ENCODE peak calls at places on chromosomes 6 and 20, in nine cellular contexts. R is coronary artery; I is stimulated activated naive CD4-positive, alpha-beta T cell treated with Interleukin-2 at 50 U/mL for 16 hours; U is stimulated activated CD8-positive, alpha-beta memory T cell treated with anti-CD3 and anti-CD28 coated beads, Interleukin-12 subunit alpha, Interleukin-12 subunit beta, amount 100 ng/mL, for 4 hours; O is HT1080; B is H7; N is foreskin keratinocyte; M is GM06990; T is ascending aorta. L is an unnamed sample.

GRCh38 chr6:130933712-130934200 is 106.5 kb downstream of the SMLR1 start:
- DNase-seq in R (no peak), I (no peak), U (no peak), O (no peak), B (no peak), N (no peak), M (no peak), T (no peak), L (no peak)

GRCh38 chr6:105911106-105911629 is 175.0 kb upstream of the PRDM1 start:
- DNase-seq in R (no peak), I (no peak), U (no peak), O (no peak), B (no peak), N (no peak), M (no peak), T (no peak), L (no peak)

GRCh38 chr20:62667530-62668440 is 25.5 kb downstream of the SLCO4A1 start:
- DNase-seq in R (no peak), I (no peak), U (no peak), O (no peak), B (no peak), N (no peak), M (no peak), T (no peak), L (no peak)

GRCh38 chr6:170198298-170198697 is 92.6 kb downstream of the DLL1 start:
- DNase-seq in R (no peak), I (no peak), U (no peak), O (no peak), B (no peak), N (no peak), M (no peak), T (no peak), L (no peak)

GRCh38 chr6:72374864-72375263 is 247.0 kb upstream of the KCNQ5 start:
- DNase-seq in R (no peak), I (no peak), U (no peak), O (no peak), B (no peak), N (no peak), M (no peak), T (no peak), L (no peak)

GRCh38 chr20:57250607-57251343 is 15.7 kb downstream of the BMP7 start:
- DNase-seq in R (no peak), I (no peak), U (no peak), O (no peak), B (no peak), N (no peak), M (no peak), T (no peak), L (no peak)

GRCh38 chr6:57190140-57190539 is 18.0 kb downstream of the BAG2 start:
- DNase-seq in R (no peak), I (no peak), U (no peak), O (peak; percentile 43), B (no peak), N (no peak), M (no peak), T (no peak), L (no peak)

GRCh38 chr6:104019075-104019474 is 840.6 kb downstream of the HACE1 start:
- DNase-seq in R (no peak), I (no peak), U (no peak), O (no peak), B (no peak), N (no peak), M (no peak), T (no peak), L (no peak)

GRCh38 chr6:75747371-75747984 is 1.6 kb upstream of the MYO6 start:
- DNase-seq in R (no peak), I (no peak), U (no peak), O (no peak), B (no peak), N (no peak), M (no peak), T (no peak), L (no peak)

GRCh38 chr6:146361367-146361924 is 182.2 kb upstream of the RAB32 start:
- DNase-seq in R (no peak), I (no peak), U (no peak), O (peak; percentile 45), B (no peak), N (no peak), M (no peak), T (no peak), L (no peak)

GRCh38 chr6:31317036-31317435 is 39.9 kb downstream of the HLA-B start:
- DNase-seq in R (no peak), I (no peak), U (no peak), O (no peak), B (no peak), N (no peak), M (no peak), T (no peak), L (no peak)

GRCh38 chr20:2133318-2134183 is 31.9 kb downstream of the STK35 start:
- DNase-seq in R (no peak), I (no peak), U (no peak), O (peak; percentile 50), B (no peak), N (no peak), M (no peak), T (no peak), L (no peak)